ENCODE peak calls at places on chromosomes 3 and 15, in four cellular contexts. One of them, this sample, is unnamed.

GRCh38 chr3:73164622-73165021 is 103.2 kb downstream of the EBLN2 start:
- DNase-seq in GM12891: no peak
- DNase-seq in GM12878: no peak
- DNase-seq in K562: no peak
- DNase-seq in this sample: no peak

GRCh38 chr15:43518073-43518761 is 809 bp downstream of the MAP1A start:
- DNase-seq in GM12891: no peak
- DNase-seq in GM12878: no peak
- DNase-seq in K562: peak; percentile 90
- DNase-seq in this sample: peak; percentile 12

GRCh38 chr15:57708047-57708446 is 1.5 kb downstream of the POLR2M start:
- DNase-seq in GM12891: no peak
- DNase-seq in GM12878: no peak
- DNase-seq in K562: no peak
- DNase-seq in this sample: no peak

GRCh38 chr3:184361932-184362667 is 590 bp downstream of the POLR2H start:
- DNase-seq in GM12891: no peak
- DNase-seq in GM12878: no peak
- DNase-seq in K562: peak; percentile 54
- DNase-seq in this sample: peak; percentile 77

GRCh38 chr15:69692342-69692741 is 239.7 kb downstream of the RPLP1 start:
- DNase-seq in GM12891: no peak
- DNase-seq in GM12878: no peak
- DNase-seq in K562: no peak
- DNase-seq in this sample: no peak

GRCh38 chr3:30266536-30266935 is 339.9 kb upstream of the TGFBR2 start:
- DNase-seq in GM12891: no peak
- DNase-seq in GM12878: no peak
- DNase-seq in K562: no peak
- DNase-seq in this sample: no peak

GRCh38 chr3:171127611-171128010 is 101.1 kb upstream of the SLC2A2 start:
- DNase-seq in GM12891: no peak
- DNase-seq in GM12878: no peak
- DNase-seq in K562: no peak
- DNase-seq in this sample: no peak

GRCh38 chr15:50071551-50072258 is 47.3 kb downstream of the ATP8B4 start:
- DNase-seq in GM12891: no peak
- DNase-seq in GM12878: no peak
- DNase-seq in K562: no peak
- DNase-seq in this sample: no peak

GRCh38 chr3:27484002-27484844 is at the start of gene SLC4A7:
- DNase-seq in GM12891: peak; percentile 88
- DNase-seq in GM12878: peak; percentile 71
- DNase-seq in K562: peak; percentile 82
- DNase-seq in this sample: peak; percentile 95

GRCh38 chr3:52794612-52795099 is at the start of gene ITIH3:
- DNase-seq in GM12891: no peak
- DNase-seq in GM12878: no peak
- DNase-seq in K562: no peak
- DNase-seq in this sample: no peak

GRCh38 chr3:53941174-53941573 is 49.5 kb upstream of the SELENOK start:
- DNase-seq in GM12891: no peak
- DNase-seq in GM12878: no peak
- DNase-seq in K562: no peak
- DNase-seq in this sample: no peak

GRCh38 chr3:123112232-123112631 is 45.4 kb downstream of the PDIA5 start:
- DNase-seq in GM12891: no peak
- DNase-seq in GM12878: no peak
- DNase-seq in K562: no peak
- DNase-seq in this sample: no peak

GRCh38 chr3:13617981-13618380 is 69.1 kb downstream of the FBLN2 start:
- DNase-seq in GM12891: no peak
- DNase-seq in GM12878: no peak
- DNase-seq in K562: no peak
- DNase-seq in this sample: no peak

GRCh38 chr3:45280971-45281370 is 54.9 kb upstream of the TMEM158 start:
- DNase-seq in GM12891: no peak
- DNase-seq in GM12878: no peak
- DNase-seq in K562: no peak
- DNase-seq in this sample: no peak

GRCh38 chr15:78194568-78194925 is 39.8 kb downstream of the ACSBG1 start:
- DNase-seq in GM12891: no peak
- DNase-seq in GM12878: no peak
- DNase-seq in K562: peak; percentile 41
- DNase-seq in this sample: no peak

GRCh38 chr3:146817705-146818104 is 212.6 kb upstream of the PLSCR5 start:
- DNase-seq in GM12891: no peak
- DNase-seq in GM12878: no peak
- DNase-seq in K562: no peak
- DNase-seq in this sample: no peak

GRCh38 chr3:55877703-55878102 is 390.6 kb upstream of the WNT5A start:
- DNase-seq in GM12891: no peak
- DNase-seq in GM12878: no peak
- DNase-seq in K562: no peak
- DNase-seq in this sample: no peak

GRCh38 chr3:37321260-37321852 is 147.0 kb upstream of the LRRFIP2 start:
- DNase-seq in GM12891: no peak
- DNase-seq in GM12878: no peak
- DNase-seq in K562: no peak
- DNase-seq in this sample: no peak

GRCh38 chr15:57751177-57751800 is 44.8 kb downstream of the POLR2M start:
- DNase-seq in GM12891: no peak
- DNase-seq in GM12878: no peak
- DNase-seq in K562: no peak
- DNase-seq in this sample: no peak

GRCh38 chr15:85899927-85900326 is 105.2 kb upstream of the KLHL25 start:
- DNase-seq in GM12891: no peak
- DNase-seq in GM12878: no peak
- DNase-seq in K562: no peak
- DNase-seq in this sample: no peak

GRCh38 chr15:32796856-32797255 is 79.1 kb downstream of the GREM1 start:
- DNase-seq in GM12891: no peak
- DNase-seq in GM12878: no peak
- DNase-seq in K562: no peak
- DNase-seq in this sample: no peak

GRCh38 chr3:185586644-185586964 is 509 bp downstream of the SENP2 start:
- DNase-seq in GM12891: no peak
- DNase-seq in GM12878: no peak
- DNase-seq in K562: no peak
- DNase-seq in this sample: no peak

GRCh38 chr3:39808467-39809180 is 785 bp upstream of the MYRIP start:
- DNase-seq in GM12891: no peak
- DNase-seq in GM12878: no peak
- DNase-seq in K562: no peak
- DNase-seq in this sample: no peak

GRCh38 chr3:112855883-112856282 is 9.2 kb upstream of the CD200R1L start:
- DNase-seq in GM12891: no peak
- DNase-seq in GM12878: no peak
- DNase-seq in K562: no peak
- DNase-seq in this sample: no peak

GRCh38 chr15:34987623-34987981 is 485 bp downstream of the ZNF770 start:
- DNase-seq in GM12891: no peak
- DNase-seq in GM12878: no peak
- DNase-seq in K562: peak; percentile 32
- DNase-seq in this sample: no peak

GRCh38 chr15:34987982-34988873 is at the start of gene ZNF770:
- DNase-seq in GM12891: peak; percentile 64
- DNase-seq in GM12878: peak; percentile 44
- DNase-seq in K562: peak; percentile 89
- DNase-seq in this sample: peak; percentile 63

GRCh38 chr15:34994925-34995324 is 6.8 kb upstream of the ZNF770 start:
- DNase-seq in GM12891: no peak
- DNase-seq in GM12878: no peak
- DNase-seq in K562: no peak
- DNase-seq in this sample: no peak

GRCh38 chr15:34993877-34994276 is 5.8 kb upstream of the ZNF770 start:
- DNase-seq in GM12891: peak; percentile 64
- DNase-seq in GM12878: peak; percentile 93
- DNase-seq in K562: no peak
- DNase-seq in this sample: no peak

GRCh38 chr15:34993413-34993812 is 5.3 kb upstream of the ZNF770 start:
- DNase-seq in GM12891: no peak
- DNase-seq in GM12878: no peak
- DNase-seq in K562: peak; percentile 49
- DNase-seq in this sample: no peak
- TF ChIP-seq SPI1 in GM12891: no peak
- TF ChIP-seq SPI1 in GM12878: no peak
- TF ChIP-seq SPI1 in K562: no peak
- TF ChIP-seq SPI1 in this sample: no peak

DNA sequence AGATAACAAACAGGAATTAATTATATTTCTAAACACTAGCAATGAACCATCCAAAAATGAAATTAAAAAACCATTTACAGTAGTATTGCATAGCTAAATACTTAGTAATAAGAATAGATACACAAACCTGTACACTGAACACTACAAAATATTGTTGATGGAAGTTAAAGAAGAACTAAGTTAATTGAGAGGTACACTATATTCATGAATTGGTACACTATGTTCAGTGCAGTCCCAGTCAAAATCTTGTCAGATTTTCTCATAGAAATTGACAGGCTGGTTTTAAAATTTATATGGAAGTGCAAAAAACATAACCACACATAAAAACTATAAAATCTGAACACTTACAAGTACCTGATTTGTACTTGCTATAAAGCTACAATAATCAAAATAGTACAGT is 24.4 kb downstream of the PIK3CA start:
- DNase-seq in GM12891: no peak
- DNase-seq in GM12878: no peak
- DNase-seq in K562: no peak
- DNase-seq in this sample: no peak
- TF ChIP-seq SPI1 in GM12891: no peak
- TF ChIP-seq SPI1 in GM12878: no peak
- TF ChIP-seq SPI1 in K562: no peak
- TF ChIP-seq SPI1 in this sample: no peak

GRCh38 chr3:126517291-126517951 is at the start of gene UROC1:
- DNase-seq in GM12891: no peak
- DNase-seq in GM12878: no peak
- DNase-seq in K562: no peak
- DNase-seq in this sample: no peak
- TF ChIP-seq SPI1 in GM12891: no peak
- TF ChIP-seq SPI1 in GM12878: no peak
- TF ChIP-seq SPI1 in K562: no peak
- TF ChIP-seq SPI1 in this sample: no peak

GRCh38 chr15:60614028-60614427 is 135.1 kb upstream of the ICE2 start:
- DNase-seq in GM12891: no peak
- DNase-seq in GM12878: no peak
- DNase-seq in K562: no peak
- DNase-seq in this sample: no peak

GRCh38 chr15:60616628-60617027 is 137.7 kb upstream of the ICE2 start:
- DNase-seq in GM12891: no peak
- DNase-seq in GM12878: no peak
- DNase-seq in K562: no peak
- DNase-seq in this sample: no peak

GRCh38 chr15:60618206-60618605 is 139.3 kb upstream of the ICE2 start:
- DNase-seq in GM12891: no peak
- DNase-seq in GM12878: no peak
- DNase-seq in K562: no peak
- DNase-seq in this sample: no peak

GRCh38 chr15:60614862-60615771 is 136.2 kb upstream of the ICE2 start:
- DNase-seq in GM12891: no peak
- DNase-seq in GM12878: no peak
- DNase-seq in K562: peak; percentile 70
- DNase-seq in this sample: no peak

DNA sequence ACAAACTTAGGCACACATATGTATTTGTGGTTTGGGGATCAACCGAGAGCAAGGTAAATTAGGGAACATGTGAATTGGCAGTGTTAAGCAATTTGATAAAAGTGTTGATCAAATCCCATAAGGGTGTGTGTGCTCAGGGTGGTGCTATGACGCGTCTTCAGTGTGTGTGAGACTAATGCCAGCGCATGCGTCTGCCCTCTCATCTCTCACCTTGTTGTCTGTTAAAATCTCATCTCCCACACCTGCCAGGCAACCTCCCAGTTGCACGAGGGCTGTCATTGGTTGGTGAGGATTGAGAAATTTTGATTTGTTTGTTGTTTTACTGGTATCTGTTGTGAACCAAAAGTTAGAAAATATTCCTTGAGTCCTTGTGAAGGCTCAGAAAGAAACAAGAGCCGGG is 137.2 kb upstream of the ICE2 start:
- DNase-seq in GM12891: no peak
- DNase-seq in GM12878: no peak
- DNase-seq in K562: no peak
- DNase-seq in this sample: no peak
- TF ChIP-seq SPI1 in GM12891: no peak
- TF ChIP-seq SPI1 in GM12878: no peak
- TF ChIP-seq SPI1 in K562: no peak
- TF ChIP-seq SPI1 in this sample: no peak

GRCh38 chr3:71160800-71161546 is 422.6 kb downstream of the FOXP1 start:
- DNase-seq in GM12891: no peak
- DNase-seq in GM12878: no peak
- DNase-seq in K562: no peak
- DNase-seq in this sample: no peak
- TF ChIP-seq SPI1 in GM12891: no peak
- TF ChIP-seq SPI1 in GM12878: no peak
- TF ChIP-seq SPI1 in K562: no peak
- TF ChIP-seq SPI1 in this sample: no peak

This sample was measured in HL-60.